ENCODE peak calls at places on chromosomes 7 and 10, in five cellular contexts. M is BE2C, N is heart left ventricle, Z is lower lobe of right lung, R is right lobe of liver. P is an unnamed sample. For H3K4me1 and H3K27me3, the result is how much of the 10 kb centered on the place peaks cover.

GRCh38 chr10:109386921-109387320 is 536.4 kb downstream of the XPNPEP1 start:
- DNase-seq in N (no peak), M (no peak), Z (no peak), R (no peak), P (no peak)

GRCh38 chr10:43888551-43888950 is 239.9 kb upstream of the ZNF32 start:
- DNase-seq in Z (no peak), M (no peak), R (no peak), N (no peak), P (no peak)

GRCh38 chr7:69457912-69458491 is 140.3 kb upstream of the AUTS2 start:
- DNase-seq in M (peak), N (peak), Z (no peak), R (peak), P (no peak)

GRCh38 chr7:73683916-73684693 is 708 bp downstream of the BUD23 start:
- DNase-seq in R (no peak), N (no peak), Z (no peak), M (no peak), P (no peak)

GRCh38 chr7:151306860-151307259 is 34.8 kb upstream of the NUB1 start:
- DNase-seq in N (no peak), M (no peak), R (no peak), Z (no peak), P (no peak)

GRCh38 chr7:13540429-13540828 is 449.0 kb downstream of the ETV1 start:
- DNase-seq in Z (no peak), R (no peak), M (no peak), N (no peak), P (no peak)

GRCh38 chr10:107169516-107169915 is 5.0 kb upstream of the SORCS1 start:
- DNase-seq in Z (no peak), R (no peak), M (no peak), N (no peak), P (no peak)

GRCh38 chr10:53088956-53089355 is 316.4 kb upstream of the MBL2 start:
- DNase-seq in Z (no peak), R (no peak), N (no peak), M (no peak), P (no peak)

GRCh38 chr10:77267703-77268630 is 369.6 kb downstream of the KCNMA1 start:
- DNase-seq in Z (no peak), R (no peak), N (no peak), M (no peak), P (no peak)

GRCh38 chr10:24518981-24519597 is 204.6 kb downstream of the ARHGAP21 start:
- DNase-seq in N (peak), Z (peak), R (peak), M (peak), P (peak)

GRCh38 chr10:75648854-75649253 is 217.4 kb downstream of the LRMDA start:
- DNase-seq in N (no peak), M (no peak), R (no peak), Z (no peak), P (no peak)

GRCh38 chr10:35130588-35131146 is 4.0 kb downstream of the CREM start:
- DNase-seq in N (no peak), M (no peak), Z (no peak), R (no peak), P (no peak)

GRCh38 chr10:23918839-23919238 is 290.1 kb upstream of the KIAA1217 start:
- DNase-seq in N (no peak), M (no peak), R (no peak), Z (no peak), P (no peak)

GRCh38 chr10:73906524-73907447 is 4.1 kb upstream of the PLAU start:
- DNase-seq in R (no peak), Z (peak), M (no peak), N (peak), P (peak)

GRCh38 chr10:101829561-101830315 is 11.5 kb upstream of the OGA start:
- DNase-seq in Z (peak), N (no peak), M (no peak), R (peak), P (no peak)

GRCh38 chr7:23691320-23691719 is 11.3 kb downstream of the FAM221A start:
- DNase-seq in N (no peak), R (no peak), Z (no peak), M (no peak), P (no peak)

GRCh38 chr7:33757050-33757449 is 148.3 kb upstream of the BMPER start:
- DNase-seq in Z (no peak), M (no peak), N (no peak), R (no peak), P (no peak)

GRCh38 chr7:120609136-120609753 is 248.7 kb downstream of the TSPAN12 start:
- DNase-seq in R (no peak), M (no peak), Z (no peak), N (no peak), P (no peak)

GRCh38 chr7:46387646-46388045 is 466.6 kb upstream of the IGFBP3 start:
- DNase-seq in N (no peak), R (no peak), Z (no peak), M (no peak), P (no peak)

GRCh38 chr10:124212702-124213101 is 119.3 kb upstream of the CHST15 start:
- DNase-seq in M (no peak), R (peak), N (no peak), Z (no peak), P (no peak)

GRCh38 chr10:24363070-24363469 is 154.1 kb downstream of the KIAA1217 start:
- DNase-seq in N (no peak), M (no peak), R (no peak), Z (no peak), P (no peak)

GRCh38 chr10:5810235-5810634 is 3.0 kb downstream of the GDI2 start:
- DNase-seq in Z (no peak), N (no peak), R (no peak), M (no peak), P (no peak)

GRCh38 chr7:71384094-71384493 is 252.2 kb downstream of the GALNT17 start:
- DNase-seq in R (no peak), M (no peak), Z (no peak), N (no peak), P (no peak)

GRCh38 chr10:50590935-50591334 is 32.8 kb downstream of the SGMS1 start:
- DNase-seq in R (no peak), N (no peak), Z (no peak), M (no peak), P (no peak)

GRCh38 chr7:101645951-101646350 is 16.9 kb upstream of the MYL10 start:
- DNase-seq in R (no peak), Z (no peak), N (no peak), M (no peak), P (no peak)

DNA sequence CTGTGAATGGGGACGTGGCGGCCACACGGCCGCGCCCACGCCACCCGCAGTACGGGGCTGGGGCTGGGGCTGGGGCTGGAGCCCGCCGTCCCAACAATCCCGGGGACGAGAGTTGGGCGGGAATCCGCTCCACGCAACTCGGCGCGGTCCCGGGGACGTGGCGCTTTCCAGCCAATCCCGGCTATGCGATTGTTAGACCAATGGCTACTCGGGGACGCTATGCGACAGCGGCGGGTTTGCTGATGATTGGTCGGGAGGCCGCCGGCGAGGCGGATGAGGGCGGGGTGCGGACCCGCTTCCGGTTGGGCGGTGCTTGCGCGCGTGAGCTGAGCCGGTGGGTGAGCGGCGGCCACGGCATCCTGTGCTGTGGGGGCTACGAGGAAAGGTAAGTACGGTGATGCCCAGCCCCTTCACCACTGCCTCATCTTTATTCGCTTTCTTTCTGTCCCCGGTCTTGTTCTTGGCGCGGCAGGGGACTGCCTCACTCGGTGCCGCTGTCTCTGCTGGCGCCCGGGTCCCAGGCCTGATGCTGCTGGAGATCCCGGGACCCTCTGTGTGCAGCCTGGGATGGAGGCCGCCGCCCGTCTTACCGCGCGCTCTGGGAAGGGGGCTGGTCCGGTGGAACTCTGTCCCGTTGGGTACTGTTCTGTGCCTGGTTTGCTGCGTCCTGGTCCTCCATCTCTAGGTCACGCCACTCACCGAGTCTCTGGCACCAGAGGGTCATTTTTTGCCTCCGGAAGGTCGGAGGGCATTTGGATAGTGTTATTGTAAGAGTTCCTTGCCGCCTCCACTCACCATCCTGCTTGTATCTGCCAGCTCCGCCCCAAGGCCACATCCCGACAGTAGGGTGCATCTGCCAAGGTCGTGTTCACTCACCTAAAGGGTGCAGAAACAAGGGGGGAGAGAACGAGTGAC is at the start of gene CALU:
- DNase-seq in N (peak), Z (peak), R (peak), M (peak), P (peak)
- H3K4me1 ChIP-seq in N (under half), Z (under half), R (under half), M (under half), P (under half)

GRCh38 chr10:132010484-132010883 is 28.8 kb upstream of the BNIP3 start:
- DNase-seq in N (no peak), Z (no peak), R (no peak), M (no peak), P (no peak)
- H3K27me3 ChIP-seq in N (under half), Z (under half), R (under half), M (under half), P (under half)

GRCh38 chr7:24833548-24833947 is 76.3 kb upstream of the GSDME start:
- DNase-seq in Z (no peak), N (no peak), M (no peak), R (no peak), P (no peak)
- H3K4me3 ChIP-seq in Z (no peak), N (no peak), M (no peak), R (no peak), P (no peak)

DNA sequence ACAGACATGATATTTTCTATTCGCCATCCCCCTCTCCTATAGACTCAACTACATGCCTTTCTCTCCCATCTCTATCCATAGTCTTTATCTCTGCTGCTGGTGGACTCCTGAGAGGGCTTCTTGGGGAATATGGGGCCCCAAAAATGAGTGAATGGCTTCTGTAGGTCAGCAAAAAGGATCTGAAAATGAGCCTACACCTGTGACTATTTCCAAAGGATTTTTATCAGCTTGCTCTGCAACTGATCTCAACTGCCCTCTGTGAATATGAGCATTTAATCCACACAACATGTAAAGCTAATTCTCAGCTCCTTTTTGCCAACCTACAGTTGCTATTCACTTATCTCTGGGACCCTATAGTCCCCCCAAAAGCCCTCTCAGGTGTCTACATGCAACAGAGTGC is 36.2 kb downstream of the PRSS2 start:
- DNase-seq in R (no peak), N (no peak), M (no peak), Z (no peak), P (no peak)
- H3K4me1 ChIP-seq in R (under half), N (under half), M (under half), Z (under half), P (under half)